ENCODE peak calls at places on chromosomes 13 and 19, in nine cellular contexts. V is cardiac fibroblast; C is activated CD4-positive, alpha-beta T cell treated with anti-CD3 and anti-CD28 coated beads, Interleukin-2, amount 10 ng/mL, durations not matched to agents 7 days and 5 days; E is body of pancreas; U is effector CD8-positive, alpha-beta T cell; Q is WTC11; L is effector memory CD4-positive, alpha-beta T cell; N is amniotic stem cell; K is epithelial cell of esophagus. H is an unnamed sample.

GRCh38 chr13:75145926-75146325 is 336.0 kb downstream of the TBC1D4 start:
- DNase-seq in K (no peak), V (peak), Q (no peak), N (no peak), L (no peak), U (no peak), E (no peak), C (no peak), H (no peak)

GRCh38 chr13:78750735-78751134 is 91.8 kb upstream of the OBI1 start:
- DNase-seq in C (no peak), L (no peak), E (no peak), V (no peak), K (no peak), U (no peak), Q (no peak), N (no peak), H (no peak)

GRCh38 chr19:18023596-18024212 is 15.7 kb downstream of the ARRDC2 start:
- DNase-seq in N (no peak), V (peak), C (peak), E (peak), K (no peak), Q (no peak), U (peak), L (peak), H (no peak)

GRCh38 chr19:51784922-51785690 is 9.9 kb upstream of the FPR3 start:
- DNase-seq in N (no peak), E (peak), C (peak), U (no peak), Q (no peak), L (no peak), V (peak), K (peak), H (no peak)

GRCh38 chr19:400976-401835 is 7.7 kb downstream of the C2CD4C start:
- DNase-seq in V (no peak), E (no peak), L (no peak), K (no peak), C (no peak), Q (no peak), N (no peak), U (no peak), H (no peak)

GRCh38 chr13:102935896-102936321 is 90.1 kb downstream of the ERCC5 start:
- DNase-seq in Q (no peak), L (no peak), E (no peak), C (no peak), V (no peak), N (no peak), K (no peak), U (no peak), H (no peak)

GRCh38 chr19:29269641-29270040 is 56.7 kb upstream of the UQCRFS1 start:
- DNase-seq in N (no peak), C (no peak), V (no peak), U (no peak), K (no peak), Q (no peak), L (no peak), E (no peak), H (no peak)

GRCh38 chr13:76380436-76381065 is 505.7 kb downstream of the KCTD12 start:
- DNase-seq in V (peak), E (no peak), Q (no peak), N (no peak), U (no peak), L (no peak), C (no peak), K (no peak), H (no peak)

GRCh38 chr19:41309225-41310030 is 544 bp upstream of the CCDC97 start:
- DNase-seq in N (no peak), K (peak), V (no peak), C (no peak), L (no peak), Q (no peak), U (no peak), E (no peak), H (no peak)

GRCh38 chr19:56683119-56683518 is 11.6 kb upstream of the ZNF835 start:
- DNase-seq in V (no peak), L (no peak), Q (no peak), N (no peak), U (no peak), K (no peak), E (no peak), C (no peak), H (no peak)

GRCh38 chr19:41447732-41448332 is 4.9 kb downstream of the ERICH4 start:
- DNase-seq in L (no peak), E (no peak), V (no peak), U (no peak), N (no peak), C (no peak), K (no peak), Q (no peak), H (peak)

GRCh38 chr13:97226788-97227627 is 4.9 kb downstream of the MBNL2 start:
- DNase-seq in K (no peak), N (no peak), Q (no peak), V (no peak), U (peak), C (peak), E (peak), L (peak), H (peak)

GRCh38 chr19:2529473-2529918 is 53.6 kb downstream of the GADD45B start:
- DNase-seq in U (no peak), N (peak), E (no peak), C (no peak), Q (no peak), L (no peak), V (peak), K (peak), H (no peak)

GRCh38 chr19:4829001-4829712 is 2.4 kb downstream of the TICAM1 start:
- DNase-seq in K (no peak), N (no peak), V (no peak), L (no peak), C (no peak), U (no peak), E (peak), Q (no peak), H (no peak)